ENCODE peak calls at places on chromosomes 3 and 15, in six cellular contexts. P is mesendoderm, V is BJ, C is GM23248, Z is IMR-90, W is NT2/D1. X is an unnamed sample.

GRCh38 chr3:13069495-13069894 is 3.7 kb downstream of the IQSEC1 start:
- DNase-seq in Z (no peak), W (no peak), C (no peak), V (no peak), P (peak; percentile 22), X (peak; percentile 77)

GRCh38 chr3:14371573-14372474 is 30.6 kb upstream of the SLC6A6 start:
- DNase-seq in P (peak; percentile 50), V (peak; percentile 51), W (no peak), Z (peak; percentile 31), C (peak; percentile 82), X (peak; percentile 91)

GRCh38 chr15:36653851-36654250 is 74.4 kb downstream of the CDIN1 start:
- DNase-seq in C (no peak), W (no peak), P (no peak), V (no peak), Z (no peak), X (no peak)

GRCh38 chr15:62653122-62653521 is 389.4 kb upstream of the TPM1 start:
- DNase-seq in W (no peak), V (no peak), C (no peak), Z (no peak), P (no peak), X (no peak)

GRCh38 chr3:45365060-45365459 is 23.3 kb upstream of the LARS2 start:
- DNase-seq in V (no peak), C (peak; percentile 55), P (no peak), W (no peak), Z (peak; percentile 61), X (no peak)

GRCh38 chr3:76554717-76555116 is 485.2 kb upstream of the ROBO2 start:
- DNase-seq in C (peak; percentile 53), P (no peak), V (no peak), Z (peak; percentile 65), W (no peak), X (no peak)

GRCh38 chr3:8617921-8618320 is 26.7 kb downstream of the SSUH2 start:
- DNase-seq in C (no peak), P (no peak), V (no peak), Z (no peak), W (no peak), X (no peak)

GRCh38 chr15:48190932-48191573 is 412 bp upstream of the CTXN2 start:
- DNase-seq in Z (peak; percentile 72), W (peak; percentile 64), C (peak; percentile 66), V (no peak), P (peak; percentile 92), X (peak; percentile 57)

GRCh38 chr15:90957105-90957790 is 2.6 kb downstream of the RCCD1 start:
- DNase-seq in P (peak; percentile 42), C (peak; percentile 79), Z (peak; percentile 39), V (no peak), W (no peak), X (no peak)

GRCh38 chr3:67674055-67674454 is 19.6 kb upstream of the SUCLG2 start:
- DNase-seq in C (no peak), V (no peak), Z (no peak), W (no peak), P (peak; percentile 23), X (no peak)

GRCh38 chr3:51568041-51568440 is 29.5 kb downstream of the RAD54L2 start:
- DNase-seq in C (no peak), Z (no peak), V (no peak), P (no peak), W (no peak), X (no peak)

GRCh38 chr3:23648326-23648964 is 157.3 kb upstream of the UBE2E1 start:
- DNase-seq in Z (peak; percentile 58), V (no peak), P (peak; percentile 31), C (peak; percentile 72), W (no peak), X (no peak)

GRCh38 chr3:195069501-195070251 is 201.3 kb downstream of the XXYLT1 start:
- DNase-seq in W (no peak), Z (no peak), P (no peak), V (no peak), C (no peak), X (peak; percentile 32)

GRCh38 chr3:40120816-40121215 is 188.7 kb upstream of the EIF1B start:
- DNase-seq in C (peak; percentile 81), Z (no peak), W (no peak), P (no peak), V (no peak), X (no peak)

DNA sequence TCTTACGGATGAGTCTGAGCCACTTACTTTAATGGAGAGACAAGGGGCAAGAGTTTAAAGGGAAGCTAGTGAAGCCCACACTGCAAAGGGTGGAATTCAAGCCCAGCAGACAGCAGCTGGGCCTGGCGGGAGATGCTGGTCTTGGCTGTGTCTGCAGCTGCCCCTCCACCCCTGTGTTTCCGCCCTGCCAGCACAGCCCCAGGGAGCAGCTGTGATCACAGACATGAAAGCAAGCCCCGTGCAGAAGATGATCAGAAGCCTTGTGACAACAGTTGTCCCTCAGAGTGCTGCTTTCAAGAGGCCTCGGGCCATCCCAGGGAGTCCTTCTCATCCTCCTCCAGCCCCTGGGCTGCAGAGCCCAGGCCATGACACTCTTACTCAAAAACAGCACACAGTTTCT is 24.2 kb upstream of the SLC6A1 start:
- DNase-seq in Z (no peak), V (no peak), P (no peak), C (no peak), W (no peak), X (no peak)
- H3K27me3 ChIP-seq in Z (peaks cover 23% of the 10 kb centered on the region), V (no peaks in the 10 kb centered on the region), P (no peaks in the 10 kb centered on the region), C (peaks cover 6% of the 10 kb centered on the region), W (peaks cover 2% of the 10 kb centered on the region), X (no peaks in the 10 kb centered on the region)

DNA sequence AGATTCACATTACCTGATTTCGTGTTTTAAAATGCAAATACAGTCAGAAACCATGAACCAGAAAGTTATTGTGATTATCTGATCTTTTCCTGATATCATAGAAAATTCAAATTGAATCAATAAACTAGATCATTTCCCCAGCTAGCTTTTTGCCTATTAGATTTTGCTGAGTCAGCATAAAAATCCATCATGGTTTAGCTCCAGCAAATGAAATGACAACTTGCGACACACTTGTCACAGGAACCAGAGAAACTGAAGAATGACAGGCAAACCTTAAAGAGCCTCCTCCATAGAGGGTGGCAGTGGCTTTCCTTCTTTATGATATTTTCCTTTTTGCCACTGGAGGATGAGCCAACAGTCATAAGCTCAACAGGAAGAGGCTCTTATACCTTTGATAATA is 30.6 kb upstream of the TMEM108 start:
- DNase-seq in V (no peak), Z (no peak), W (no peak), P (no peak), C (no peak), X (no peak)
- H3K27me3 ChIP-seq in V (no peaks in the 10 kb centered on the region), Z (no peaks in the 10 kb centered on the region), W (no peaks in the 10 kb centered on the region), P (no peaks in the 10 kb centered on the region), C (no peaks in the 10 kb centered on the region), X (no peaks in the 10 kb centered on the region)

GRCh38 chr3:140830391-140830790 is 111.2 kb upstream of the SLC25A36 start:
- DNase-seq in Z (no peak), P (no peak), V (no peak), C (no peak), W (no peak), X (no peak)
- H3K27me3 ChIP-seq in Z (no peaks in the 10 kb centered on the region), P (no peaks in the 10 kb centered on the region), V (no peaks in the 10 kb centered on the region), C (no peaks in the 10 kb centered on the region), W (no peaks in the 10 kb centered on the region), X (no peaks in the 10 kb centered on the region)

GRCh38 chr3:68876112-68876713 is 56.1 kb downstream of the TAFA4 start:
- DNase-seq in V (peak; percentile 15), C (peak; percentile 74), W (peak; percentile 65), P (peak; percentile 67), Z (peak; percentile 74), X (no peak)

GRCh38 chr3:68880632-68881031 is 51.7 kb downstream of the TAFA4 start:
- DNase-seq in V (no peak), W (no peak), Z (no peak), P (peak; percentile 40), C (no peak), X (no peak)

GRCh38 chr3:68878322-68878721 is 54.0 kb downstream of the TAFA4 start:
- DNase-seq in Z (peak; percentile 20), W (no peak), V (no peak), P (peak; percentile 56), C (peak; percentile 48), X (no peak)

GRCh38 chr3:68874551-68875348 is 57.6 kb downstream of the TAFA4 start:
- DNase-seq in C (no peak), P (no peak), V (no peak), Z (no peak), W (no peak), X (no peak)

GRCh38 chr3:68878962-68879361 is 53.4 kb downstream of the TAFA4 start:
- DNase-seq in V (no peak), W (no peak), C (no peak), Z (no peak), P (no peak), X (no peak)
- H3K27me3 ChIP-seq in V (peaks cover 4% of the 10 kb centered on the region), W (no peaks in the 10 kb centered on the region), C (peaks cover 25% of the 10 kb centered on the region), Z (peaks cover 4% of the 10 kb centered on the region), P (no peaks in the 10 kb centered on the region), X (no peaks in the 10 kb centered on the region)

GRCh38 chr3:36763111-36763849 is 1.1 kb downstream of the DCLK3 start:
- DNase-seq in W (no peak), V (no peak), P (peak; percentile 21), C (no peak), Z (no peak), X (no peak)
- H3K27me3 ChIP-seq in W (peaks cover 59% of the 10 kb centered on the region), V (peaks cover 26% of the 10 kb centered on the region), P (peaks cover 11% of the 10 kb centered on the region), C (peaks cover 50% of the 10 kb centered on the region), Z (peaks cover 41% of the 10 kb centered on the region), X (no peaks in the 10 kb centered on the region)

DNA sequence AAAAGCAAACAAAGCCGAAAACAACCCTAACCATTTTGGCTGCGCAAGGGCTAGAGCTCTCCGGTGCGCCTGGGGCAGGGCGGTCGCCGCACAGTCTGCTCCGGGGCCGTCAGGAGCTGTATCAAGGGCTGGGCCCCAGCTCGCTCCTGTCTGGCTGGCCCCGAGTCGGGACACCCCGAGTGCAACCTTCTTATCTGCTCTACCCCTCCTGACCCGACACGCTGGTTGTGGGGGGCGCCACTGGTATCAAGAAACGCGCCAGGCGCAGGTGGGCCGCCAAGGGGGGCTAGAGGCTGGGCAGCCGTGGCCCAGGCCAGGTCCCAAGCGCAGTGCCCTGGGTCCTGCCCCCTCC is 36.0 kb downstream of the NR2F2 start:
- DNase-seq in C (no peak), Z (no peak), P (no peak), V (no peak), W (no peak), X (no peak)
- H3K27me3 ChIP-seq in C (peaks cover 23% of the 10 kb centered on the region), Z (peaks cover 6% of the 10 kb centered on the region), P (peaks cover 77% of the 10 kb centered on the region), V (peaks cover 32% of the 10 kb centered on the region), W (peaks cover 97% of the 10 kb centered on the region), X (peaks cover 8% of the 10 kb centered on the region)

DNA sequence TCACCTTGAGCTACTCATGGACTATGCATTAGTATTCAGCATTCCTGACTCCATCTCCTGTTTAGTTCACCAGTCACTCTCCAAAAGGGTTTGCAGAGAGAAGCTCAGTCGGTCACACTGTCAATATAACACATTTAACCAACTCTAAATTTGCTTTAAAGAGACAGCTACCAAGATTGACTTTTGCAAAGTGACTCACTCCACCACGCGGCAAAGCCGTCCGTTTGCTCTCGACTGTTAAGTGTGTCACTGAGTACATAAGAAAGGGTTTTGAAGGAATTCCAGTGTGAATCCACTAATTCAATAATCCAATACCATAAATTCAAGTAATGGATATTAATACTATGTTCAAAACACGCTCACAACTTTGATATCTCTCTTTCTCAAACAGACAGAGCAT is 1006.7 kb upstream of the NR2F2 start:
- DNase-seq in W (no peak), Z (no peak), V (no peak), C (no peak), P (no peak), X (no peak)
- H3K27me3 ChIP-seq in W (peaks cover 32% of the 10 kb centered on the region), Z (peaks cover 2% of the 10 kb centered on the region), V (peaks cover 4% of the 10 kb centered on the region), C (peaks cover 28% of the 10 kb centered on the region), P (no peaks in the 10 kb centered on the region), X (no peaks in the 10 kb centered on the region)

GRCh38 chr15:96406701-96407100 is 76.2 kb downstream of the NR2F2 start:
- DNase-seq in P (no peak), W (no peak), V (no peak), Z (no peak), C (no peak), X (no peak)
- H3K27me3 ChIP-seq in P (peaks cover 54% of the 10 kb centered on the region), W (peaks cover 67% of the 10 kb centered on the region), V (peaks cover 39% of the 10 kb centered on the region), Z (peaks cover 63% of the 10 kb centered on the region), C (peaks cover 63% of the 10 kb centered on the region), X (peaks cover 33% of the 10 kb centered on the region)

GRCh38 chr3:128430276-128430675 is 36.4 kb downstream of the DNAJB8 start:
- DNase-seq in P (no peak), V (no peak), C (no peak), Z (no peak), W (no peak), X (no peak)
- H3K27me3 ChIP-seq in P (peaks cover 11% of the 10 kb centered on the region), V (peaks cover 11% of the 10 kb centered on the region), C (peaks cover 22% of the 10 kb centered on the region), Z (peaks cover 58% of the 10 kb centered on the region), W (peaks cover 67% of the 10 kb centered on the region), X (no peaks in the 10 kb centered on the region)

X was measured in Peyer's patch.